ENCODE peak calls at places on chromosomes 6 and 20, in six cellular contexts. A is hepatocyte, R is left ventricle myocardium inferior, O is psoas muscle, Q is lower lobe of right lung, S is tibial nerve. J is an unnamed sample.

GRCh38 chr6:76831299-76831698 is 632.0 kb downstream of the HTR1B start:
- DNase-seq in O (no peak), S (no peak), Q (no peak), A (no peak), R (no peak), J (no peak)

GRCh38 chr20:57437267-57437666 is 46.1 kb downstream of the RBM38 start:
- DNase-seq in R (no peak), A (no peak), S (no peak), O (no peak), Q (no peak), J (no peak)

GRCh38 chr6:115768469-115768868 is 292.2 kb downstream of the FRK start:
- DNase-seq in Q (no peak), A (no peak), O (no peak), S (no peak), R (no peak), J (no peak)

GRCh38 chr6:52364480-52365166 is 2.7 kb downstream of the PAQR8 start:
- DNase-seq in R (no peak), A (no peak), S (peak), O (no peak), Q (no peak), J (no peak)

GRCh38 chr20:49918446-49918845 is 3.1 kb upstream of the SPATA2 start:
- DNase-seq in O (no peak), Q (no peak), S (no peak), A (no peak), R (no peak), J (no peak)

GRCh38 chr6:121881974-121882667 is 446.7 kb downstream of the GJA1 start:
- DNase-seq in O (no peak), S (no peak), A (no peak), Q (no peak), R (no peak), J (peak)

GRCh38 chr6:170057961-170058877 is 232.7 kb downstream of the DLL1 start:
- DNase-seq in Q (peak), S (no peak), O (no peak), R (no peak), A (no peak), J (no peak)

GRCh38 chr20:58822175-58822574 is 28.5 kb downstream of the GNAS-AS1 start:
- DNase-seq in O (no peak), Q (no peak), A (no peak), S (no peak), R (no peak), J (no peak)

GRCh38 chr6:100454571-100455229 is 10.0 kb downstream of the SIM1 start:
- DNase-seq in S (no peak), R (no peak), A (no peak), O (no peak), Q (no peak), J (no peak)

GRCh38 chr6:20319520-20320357 is 81.9 kb upstream of the E2F3 start:
- DNase-seq in S (no peak), O (peak), R (no peak), Q (peak), A (no peak), J (no peak)

GRCh38 chr6:122799916-122800701 is 11.1 kb downstream of the SMPDL3A start:
- DNase-seq in A (peak), S (no peak), Q (no peak), R (no peak), O (no peak), J (no peak)

GRCh38 chr6:170046786-170047626 is 243.9 kb downstream of the DLL1 start:
- DNase-seq in O (no peak), A (no peak), Q (peak), R (no peak), S (no peak), J (no peak)

GRCh38 chr6:140441256-140441655 is 1066.8 kb upstream of the CITED2 start:
- DNase-seq in R (peak), Q (peak), S (peak), O (peak), A (peak), J (no peak)

GRCh38 chr20:3237958-3238615 is 903 bp downstream of the SLC4A11 start:
- DNase-seq in R (no peak), S (no peak), A (no peak), O (no peak), Q (no peak), J (no peak)

GRCh38 chr6:16488813-16489212 is 250.4 kb downstream of the GMPR start:
- DNase-seq in Q (no peak), O (no peak), A (no peak), S (no peak), R (no peak), J (no peak)

GRCh38 chr20:25269833-25270170 is 21.9 kb downstream of the PYGB start:
- DNase-seq in O (no peak), A (no peak), Q (peak), S (no peak), R (peak), J (no peak)

GRCh38 chr6:23175391-23175790 is 606.0 kb downstream of the HDGFL1 start:
- DNase-seq in S (no peak), O (no peak), A (no peak), Q (no peak), R (no peak), J (no peak)

GRCh38 chr6:109073344-109074235 is 21.1 kb downstream of the SESN1 start:
- DNase-seq in R (no peak), A (peak), S (peak), Q (no peak), O (no peak), J (peak)

GRCh38 chr6:40251609-40252008 is 317.3 kb upstream of the MOCS1 start:
- DNase-seq in S (no peak), O (no peak), Q (no peak), R (no peak), A (no peak), J (no peak)

GRCh38 chr6:134908906-134909516 is 40.9 kb downstream of the ALDH8A1 start:
- DNase-seq in O (peak), S (peak), A (peak), Q (no peak), R (peak), J (peak)

GRCh38 chr20:38625896-38626295 is 24.3 kb downstream of the ARHGAP40 start:
- DNase-seq in S (no peak), Q (no peak), A (no peak), O (no peak), R (no peak), J (no peak)

GRCh38 chr6:30007132-30007764 is 53.8 kb upstream of the POLR1H start:
- DNase-seq in S (no peak), R (peak), Q (peak), A (no peak), O (peak), J (no peak)

GRCh38 chr6:43779864-43780260 is 9.9 kb downstream of the VEGFA start:
- DNase-seq in A (no peak), Q (peak), R (no peak), O (no peak), S (no peak), J (no peak)

GRCh38 chr6:113104546-113105325 is 752.4 kb upstream of the MARCKS start:
- DNase-seq in O (no peak), R (no peak), S (no peak), A (no peak), Q (no peak), J (no peak)

GRCh38 chr6:26215200-26216014 is 128.2 kb downstream of the HFE start:
- DNase-seq in Q (no peak), O (no peak), R (no peak), S (no peak), A (no peak), J (no peak)

GRCh38 chr6:53603381-53604121 is 58.6 kb upstream of the GCLC start:
- DNase-seq in Q (no peak), S (peak), R (no peak), A (no peak), O (no peak), J (peak)

GRCh38 chr6:29864037-29864795 is 36.6 kb downstream of the HLA-G start:
- DNase-seq in O (no peak), A (no peak), Q (no peak), R (no peak), S (no peak), J (no peak)

GRCh38 chr6:157233156-157233555 is 90.2 kb downstream of the TMEM242 start:
- DNase-seq in S (no peak), O (no peak), R (no peak), Q (no peak), A (no peak), J (no peak)

GRCh38 chr6:157233686-157234085 is 89.6 kb downstream of the TMEM242 start:
- DNase-seq in O (no peak), R (no peak), Q (no peak), A (no peak), S (no peak), J (no peak)

GRCh38 chr6:157236040-157236725 is 87.1 kb downstream of the TMEM242 start:
- DNase-seq in Q (no peak), A (no peak), O (no peak), R (no peak), S (no peak), J (no peak)

GRCh38 chr6:157238346-157238745 is 85.0 kb downstream of the TMEM242 start:
- DNase-seq in Q (no peak), A (no peak), O (no peak), S (no peak), R (no peak), J (no peak)

GRCh38 chr6:157235600-157236039 is 87.7 kb downstream of the TMEM242 start:
- DNase-seq in Q (no peak), R (peak), O (peak), S (peak), A (peak), J (no peak)
- H3K4me3 ChIP-seq in Q (peak), R (peak), O (peak), S (peak), A (peak), J (peak)

DNA sequence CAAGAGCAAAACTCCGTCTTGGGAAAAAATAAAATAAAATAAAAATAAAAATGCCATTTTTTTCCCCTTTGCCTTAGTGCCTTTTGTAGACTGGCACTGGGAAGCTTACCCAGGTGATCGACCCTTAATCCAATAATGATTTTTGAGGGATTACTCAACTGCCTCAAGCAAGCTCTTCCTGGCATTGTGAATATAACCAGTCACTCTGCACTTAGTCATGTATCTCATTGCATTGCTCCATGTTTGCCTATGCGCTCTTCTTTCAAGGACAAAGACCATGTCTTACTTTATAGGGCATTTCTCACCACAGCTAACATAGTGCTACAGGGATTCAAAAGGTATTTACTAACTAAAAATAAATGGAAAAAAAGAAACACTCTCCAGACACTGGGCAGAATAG is 13.0 kb downstream of the GFOD1 start:
- DNase-seq in R (no peak), A (no peak), S (no peak), O (no peak), Q (no peak), J (no peak)
- H3K4me3 ChIP-seq in R (no peak), A (no peak), S (no peak), O (no peak), Q (no peak), J (no peak)

DNA sequence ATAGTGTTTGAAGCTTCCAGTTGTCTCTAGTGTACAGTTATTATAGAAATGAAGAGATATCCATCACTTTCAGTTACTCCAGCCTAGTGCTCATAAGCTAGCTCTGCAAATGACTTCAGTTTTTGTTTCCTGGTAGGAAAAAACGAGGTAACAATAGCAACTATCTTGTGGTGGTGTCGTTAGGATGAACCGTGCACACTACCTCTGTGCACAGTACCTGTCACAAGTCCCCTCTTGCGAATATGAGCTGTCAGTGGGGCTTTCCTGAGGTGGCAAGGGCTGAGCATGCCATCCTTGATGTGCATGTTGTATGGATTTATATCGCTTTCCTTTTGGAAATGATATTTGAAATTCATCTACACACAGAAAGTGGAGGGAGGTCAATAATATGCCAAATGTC is 151.8 kb downstream of the ARID1B start:
- DNase-seq in S (no peak), R (no peak), A (no peak), O (no peak), Q (no peak), J (no peak)
- H3K4me3 ChIP-seq in S (no peak), R (no peak), A (no peak), O (no peak), Q (no peak), J (no peak)

DNA sequence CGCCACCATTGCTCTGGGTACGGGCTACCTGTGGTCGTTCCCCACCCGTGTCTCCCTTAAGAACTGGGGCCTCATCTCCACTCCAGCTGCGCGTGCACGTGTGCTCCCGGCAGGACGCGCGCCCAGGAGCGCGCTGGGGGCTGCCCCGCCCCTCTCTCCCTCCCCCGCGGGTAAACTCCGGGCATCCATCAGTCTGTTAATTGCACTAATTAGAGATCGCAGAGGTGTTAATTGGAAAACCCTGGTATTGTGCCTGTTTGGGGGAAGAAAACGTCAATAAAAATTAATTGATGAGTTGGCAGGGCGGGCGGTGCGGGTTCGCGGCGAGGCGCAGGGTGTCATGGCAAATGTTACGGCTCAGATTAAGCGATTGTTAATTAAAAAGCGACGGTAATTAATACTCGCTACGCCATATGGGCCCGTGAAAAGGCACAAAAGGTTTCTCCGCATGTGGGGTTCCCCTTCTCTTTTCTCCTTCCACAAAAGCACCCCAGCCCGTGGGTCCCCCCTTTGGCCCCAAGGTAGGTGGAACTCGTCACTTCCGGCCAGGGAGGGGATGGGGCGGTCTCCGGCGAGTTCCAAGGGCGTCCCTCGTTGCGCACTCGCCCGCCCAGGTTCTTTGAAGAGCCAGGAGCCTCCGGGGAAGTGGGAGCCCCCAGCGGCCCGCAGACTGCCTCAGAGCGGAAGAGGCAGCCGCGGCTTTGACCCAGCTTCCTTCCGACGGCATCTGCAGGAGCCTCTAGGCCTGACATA is 14.4 kb downstream of the FOXP4 start:
- DNase-seq in S (no peak), A (no peak), Q (peak), R (peak), O (peak), J (no peak)
- H3K4me3 ChIP-seq in S (peak), A (no peak), Q (peak), R (peak), O (peak), J (no peak)

GRCh38 chr6:36874443-36875249 is at the start of gene PPIL1:
- DNase-seq in A (peak), S (peak), O (peak), R (peak), Q (peak), J (peak)

GRCh38 chr6:36875250-36875633 is 639 bp upstream of the PPIL1 start:
- DNase-seq in R (no peak), O (no peak), Q (no peak), S (no peak), A (no peak), J (no peak)

GRCh38 chr6:36874016-36874442 is 574 bp downstream of the PPIL1 start:
- DNase-seq in Q (no peak), S (no peak), O (peak), A (no peak), R (no peak), J (no peak)

GRCh38 chr6:36873115-36873514 is 1.5 kb downstream of the PPIL1 start:
- DNase-seq in A (no peak), Q (no peak), O (no peak), R (no peak), S (no peak), J (no peak)

GRCh38 chr6:36873612-36874011 is 991 bp downstream of the PPIL1 start:
- DNase-seq in S (no peak), O (no peak), R (no peak), A (no peak), Q (no peak), J (no peak)
- H3K4me3 ChIP-seq in S (peak), O (peak), R (peak), A (peak), Q (peak), J (peak)

GRCh38 chr20:51005214-51005613 is 17.7 kb downstream of the KCNG1 start:
- DNase-seq in R (no peak), O (no peak), S (no peak), A (no peak), Q (no peak), J (no peak)

GRCh38 chr20:51004781-51005180 is 18.1 kb downstream of the KCNG1 start:
- DNase-seq in O (no peak), A (no peak), S (no peak), Q (no peak), R (no peak), J (no peak)

GRCh38 chr20:51002633-51003032 is 20.3 kb downstream of the KCNG1 start:
- DNase-seq in O (no peak), Q (no peak), R (no peak), S (no peak), A (no peak), J (no peak)

GRCh38 chr20:51003776-51004175 is 19.1 kb downstream of the KCNG1 start:
- DNase-seq in A (no peak), Q (no peak), O (no peak), R (no peak), S (no peak), J (no peak)

DNA sequence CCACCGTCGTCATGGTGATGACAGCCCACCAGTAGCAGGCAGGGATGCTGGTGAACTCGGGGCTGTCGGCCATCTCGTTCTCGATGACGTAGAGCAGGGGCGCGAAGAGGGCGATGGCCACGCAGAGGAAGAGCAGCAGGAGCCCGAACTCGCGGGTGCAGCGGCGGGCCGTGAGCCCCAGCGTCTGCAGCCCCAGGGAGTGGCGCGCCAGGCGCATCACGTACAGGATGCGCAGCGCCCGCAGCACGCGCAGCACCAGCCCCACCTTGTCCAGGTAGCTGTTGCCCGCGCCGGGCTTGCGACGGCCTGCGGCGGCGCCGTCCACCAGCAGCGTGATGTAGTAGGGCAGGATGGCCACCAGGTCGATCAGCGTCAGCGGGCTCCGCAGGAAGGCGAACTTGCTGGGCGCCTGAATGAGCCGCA is 18.6 kb downstream of the KCNG1 start:
- DNase-seq in O (no peak), S (no peak), A (no peak), Q (no peak), R (no peak), J (no peak)
- H3K4me3 ChIP-seq in O (no peak), S (no peak), A (no peak), Q (no peak), R (no peak), J (no peak)

J was measured in AG04450.